ENCODE peak calls at places on chromosomes 12 and 14, in four cellular contexts. L, N, K and C are unnamed samples.

GRCh38 chr12:65121049-65121955 is at the start of gene WIF1:
- DNase-seq in L (no peak), K (no peak), N (no peak), C (peak)

GRCh38 chr12:132494294-132495164 is 4.6 kb downstream of the FBRSL1 start:
- DNase-seq in K (no peak), L (no peak), N (peak), C (no peak)

GRCh38 chr14:23066855-23067744 is 9.8 kb upstream of the CDH24 start:
- DNase-seq in L (no peak), N (no peak), K (no peak), C (no peak)

GRCh38 chr14:26163761-26164160 is 434.1 kb downstream of the NOVA1 start:
- DNase-seq in K (no peak), L (peak), N (no peak), C (peak)

GRCh38 chr12:1457901-1458300 is 136.5 kb downstream of the FBXL14 start:
- DNase-seq in K (no peak), L (no peak), N (no peak), C (no peak)

GRCh38 chr14:99065551-99065950 is 206.4 kb downstream of the BCL11B start:
- DNase-seq in L (no peak), N (no peak), K (no peak), C (no peak)

GRCh38 chr14:70011098-70011497 is 131.9 kb downstream of the SMOC1 start:
- DNase-seq in N (no peak), K (no peak), L (no peak), C (no peak)

GRCh38 chr14:104175811-104176210 is 37.4 kb downstream of the KIF26A start:
- DNase-seq in L (no peak), K (no peak), N (no peak), C (no peak)

GRCh38 chr12:72264548-72265175 is 7.5 kb upstream of the TRHDE start:
- DNase-seq in L (peak), N (peak), K (no peak), C (no peak)

GRCh38 chr12:43937947-43938346 is 102.1 kb downstream of the TMEM117 start:
- DNase-seq in N (peak), K (no peak), L (peak), C (peak)

GRCh38 chr14:38521591-38521990 is 265.7 kb upstream of the CLEC14A start:
- DNase-seq in L (no peak), N (no peak), K (no peak), C (no peak)

GRCh38 chr14:96145116-96145864 is 59.3 kb upstream of the BDKRB2 start:
- DNase-seq in K (no peak), N (no peak), L (no peak), C (no peak)

GRCh38 chr14:56333361-56334279 is 215.4 kb downstream of the PELI2 start:
- DNase-seq in N (no peak), K (no peak), L (peak), C (peak)

GRCh38 chr14:35533357-35534129 is 421 bp upstream of the INSM2 start:
- DNase-seq in L (peak), N (peak), K (no peak), C (peak)

GRCh38 chr12:54429014-54429471 is 10.0 kb upstream of the ITGA5 start:
- DNase-seq in N (no peak), L (peak), K (no peak), C (no peak)

GRCh38 chr12:62632521-62632920 is 165.9 kb downstream of the MON2 start:
- DNase-seq in K (no peak), L (peak), N (no peak), C (no peak)

GRCh38 chr12:68831272-68831671 is 23.3 kb downstream of the MDM2 start:
- DNase-seq in N (no peak), L (no peak), K (no peak), C (no peak)

DNA sequence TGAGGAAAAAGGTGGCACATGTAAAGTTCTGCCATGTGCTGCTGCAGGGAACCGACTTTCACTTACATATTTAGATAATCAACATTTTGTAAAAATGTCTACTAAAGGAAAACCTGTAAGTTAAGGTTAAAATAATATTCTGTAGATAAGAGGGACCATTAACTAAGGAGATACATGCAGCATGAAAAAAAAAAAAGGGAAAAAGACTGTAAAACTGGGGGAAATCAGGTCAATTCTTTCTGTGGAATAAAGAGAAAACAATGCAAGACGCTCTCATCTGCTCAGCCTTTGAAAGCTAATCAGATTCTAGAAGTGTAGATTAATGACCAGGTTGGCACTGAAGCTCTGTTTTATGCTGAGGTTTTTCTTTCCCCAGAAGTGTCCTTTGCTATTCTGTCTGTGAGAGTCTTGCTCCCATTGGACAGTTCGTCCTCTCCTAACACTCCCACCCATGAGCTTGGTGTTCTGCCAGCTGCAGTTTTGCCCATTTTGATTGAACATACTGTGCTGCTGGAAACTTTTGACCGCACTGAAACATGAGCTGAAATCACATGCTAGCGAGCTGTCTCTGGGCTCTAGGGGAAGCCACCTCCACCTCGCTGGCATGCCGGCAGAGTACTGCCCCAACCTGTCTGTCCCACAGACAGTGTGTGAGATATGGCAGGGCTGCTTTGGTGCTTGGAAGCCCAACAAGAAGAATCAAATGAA is 39.7 kb downstream of the PPTC7 start:
- DNase-seq in K (peak), N (no peak), L (no peak), C (no peak)
- TF ChIP-seq RAD21 in K (no peak), N (no peak), L (no peak), C (no peak)

DNA sequence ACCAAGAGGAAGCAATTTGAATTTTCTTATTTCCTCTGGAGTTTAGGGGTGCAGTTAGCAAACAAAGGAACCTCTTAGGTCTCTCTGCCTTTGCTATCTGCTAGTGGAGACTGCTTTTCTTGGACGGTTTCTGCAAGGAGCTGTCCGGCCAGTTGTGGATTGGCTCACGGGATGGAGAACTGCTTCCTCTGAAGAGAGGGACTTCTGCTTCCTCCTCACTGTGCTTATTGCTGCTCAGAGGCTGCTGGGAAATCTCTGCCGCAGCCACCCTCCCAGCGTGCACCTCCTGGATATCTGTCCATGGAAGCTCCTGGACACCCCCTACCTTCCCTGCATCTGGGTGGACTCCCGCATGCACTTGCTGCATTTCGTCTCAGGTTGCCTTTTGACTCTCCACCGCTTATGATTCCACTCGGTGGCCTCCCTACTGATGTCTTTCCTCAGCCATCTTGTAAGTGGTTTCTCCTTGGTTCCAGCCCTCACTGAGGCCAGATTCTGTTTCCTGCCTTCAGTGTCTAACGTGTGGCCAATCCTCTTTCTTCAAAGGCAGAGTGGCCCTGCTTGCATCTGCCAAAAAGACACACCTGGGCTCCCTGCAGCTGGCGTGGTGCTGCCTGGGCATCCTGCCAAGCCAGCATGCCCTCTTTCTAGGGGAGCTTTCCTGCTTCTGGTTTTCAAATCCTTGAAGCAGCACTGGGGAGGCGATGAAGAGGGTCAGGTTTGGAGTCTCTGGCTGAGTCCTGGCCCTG is 187.3 kb downstream of the CHST11 start:
- DNase-seq in K (peak), L (no peak), N (no peak), C (no peak)
- H3K4me3 ChIP-seq in K (peak), L (no peak), N (no peak), C (no peak)

GRCh38 chr12:7058850-7059249 is 1.7 kb upstream of the C1S start:
- DNase-seq in N (no peak), K (no peak), L (no peak), C (no peak)

GRCh38 chr12:7061596-7061995 is 1.1 kb downstream of the C1S start:
- DNase-seq in L (peak), N (no peak), K (no peak), C (no peak)

GRCh38 chr12:7059780-7060179 is 738 bp upstream of the C1S start:
- DNase-seq in L (no peak), K (no peak), N (no peak), C (no peak)

GRCh38 chr12:7061138-7061537 is 620 bp downstream of the C1S start:
- DNase-seq in N (no peak), K (no peak), L (no peak), C (no peak)

DNA sequence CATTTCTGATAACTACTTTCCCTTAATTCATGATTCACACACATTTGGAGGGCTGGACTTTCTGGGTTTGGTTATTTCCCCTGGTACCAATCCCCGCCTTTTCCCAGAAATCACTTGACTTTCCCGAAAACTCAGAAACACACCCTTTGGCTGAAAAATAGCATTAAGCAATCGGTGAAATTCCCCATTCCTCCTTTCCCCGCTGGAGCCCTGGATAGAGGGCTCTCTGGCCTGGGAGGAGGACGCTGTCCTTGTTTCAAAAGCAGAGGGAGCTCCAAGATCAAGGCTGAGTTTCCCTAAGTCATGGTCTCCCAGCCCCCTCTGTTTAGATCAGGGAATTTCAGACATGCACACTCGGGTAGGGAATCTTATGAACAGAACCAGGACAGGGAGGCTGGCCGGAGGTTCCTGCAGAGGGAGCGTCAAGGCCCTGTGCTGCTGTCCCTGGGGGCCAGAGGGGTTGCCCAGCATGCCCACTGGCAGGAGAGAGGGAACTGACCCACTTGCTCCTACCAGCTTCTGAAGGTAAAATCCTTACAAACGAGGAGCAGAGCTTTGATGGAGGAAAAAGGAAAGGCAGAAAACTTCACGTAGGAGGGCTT is at the start of gene C1S:
- DNase-seq in L (peak), K (no peak), N (peak), C (peak)
- TF ChIP-seq MYC in L (no peak), K (no peak), N (no peak), C (no peak)

DNA sequence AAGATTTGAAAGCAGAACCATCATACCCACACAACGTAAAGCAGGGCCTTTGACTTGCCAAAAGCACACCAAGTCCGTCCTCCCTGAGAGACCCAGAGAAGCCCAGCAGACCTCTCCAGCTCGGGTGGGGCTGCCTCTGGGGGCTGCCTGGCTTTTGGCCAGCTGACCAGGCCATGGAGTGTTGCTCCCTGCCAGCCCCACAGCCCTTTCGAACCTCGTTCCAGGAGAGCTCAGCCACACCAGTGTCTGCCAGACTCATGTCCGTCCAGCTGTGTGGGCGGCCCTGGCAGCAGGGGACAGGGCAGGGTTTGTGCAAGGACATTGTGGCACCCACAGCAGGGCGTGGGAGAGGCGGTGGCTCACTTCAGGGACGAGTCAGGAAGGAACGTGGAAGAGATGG is 22.6 kb upstream of the IRF2BPL start:
- DNase-seq in L (no peak), K (no peak), N (no peak), C (no peak)
- TF ChIP-seq RAD21 in L (no peak), K (no peak), N (no peak), C (no peak)

GRCh38 chr12:46388427-46388992 is 15.9 kb upstream of the SLC38A2 start:
- DNase-seq in L (no peak), K (peak), N (no peak), C (no peak)

GRCh38 chr12:46387697-46388096 is 15.1 kb upstream of the SLC38A2 start:
- DNase-seq in K (no peak), N (no peak), L (no peak), C (no peak)

GRCh38 chr12:46385439-46385838 is 12.9 kb upstream of the SLC38A2 start:
- DNase-seq in L (peak), N (no peak), K (no peak), C (peak)

GRCh38 chr12:46386360-46386867 is 13.8 kb upstream of the SLC38A2 start:
- DNase-seq in K (no peak), N (no peak), L (peak), C (peak)

GRCh38 chr12:46386877-46387629 is 14.5 kb upstream of the SLC38A2 start:
- DNase-seq in N (no peak), L (no peak), K (no peak), C (peak)
- H3K4me3 ChIP-seq in N (no peak), L (peak), K (peak), C (peak)

GRCh38 chr12:34218193-34219045 is 196.1 kb downstream of the ALG10 start:
- DNase-seq in K (peak), L (peak), N (peak), C (peak)
- TF ChIP-seq MYC in K (no peak), L (no peak), N (no peak), C (no peak)

GRCh38 chr12:63937381-63938168 is 93.1 kb downstream of the SRGAP1 start:
- DNase-seq in L (no peak), K (no peak), N (no peak), C (no peak)
- TF ChIP-seq RAD21 in L (no peak), K (no peak), N (no peak), C (no peak)

GRCh38 chr12:57475271-57476161 is 4.2 kb downstream of the ARHGAP9 start:
- DNase-seq in K (no peak), L (no peak), N (no peak), C (no peak)
- H3K4me3 ChIP-seq in K (peak), L (peak), N (no peak), C (no peak)

DNA sequence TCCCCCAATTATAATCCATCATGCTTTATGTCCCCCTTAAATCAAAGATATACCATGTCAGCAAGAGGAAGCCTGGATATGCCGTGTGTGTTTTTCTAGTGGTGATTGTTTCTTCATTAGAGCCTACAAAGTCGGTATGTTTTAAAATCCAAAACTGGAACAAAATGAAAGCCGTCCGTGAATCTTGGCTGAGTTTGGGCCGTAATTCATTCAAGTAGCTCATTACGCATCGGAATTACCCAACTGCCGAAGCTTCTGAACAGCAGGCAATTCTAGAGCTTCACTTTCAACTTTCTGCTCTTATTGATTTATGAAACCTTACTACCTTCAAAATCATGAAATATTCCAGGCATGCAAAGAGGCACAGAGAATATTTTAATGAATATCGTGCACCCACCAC is 224.7 kb downstream of the AACS start:
- DNase-seq in N (no peak), K (no peak), L (no peak), C (no peak)
- TF ChIP-seq MYC in N (no peak), K (no peak), L (no peak), C (no peak)

DNA sequence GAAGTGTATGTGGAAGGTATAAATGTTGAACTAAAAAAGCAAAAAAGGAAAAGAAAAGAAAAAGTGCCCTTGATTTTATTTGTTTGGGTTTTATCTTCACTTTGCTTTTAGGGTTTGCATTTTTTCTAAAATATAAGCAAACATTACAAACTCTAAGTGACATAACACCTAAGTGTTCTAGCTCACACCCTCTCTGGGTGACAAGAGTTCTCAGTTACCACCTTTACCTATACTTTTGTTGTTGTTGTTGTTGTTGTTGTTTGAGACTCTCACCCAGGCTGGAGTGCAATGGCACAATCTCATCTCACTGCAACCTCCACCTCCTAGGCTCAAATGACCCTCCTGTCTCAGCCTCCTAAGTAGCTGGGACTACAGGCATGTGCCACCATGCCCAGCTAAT is 13.0 kb downstream of the KLRG1 start:
- DNase-seq in K (no peak), N (no peak), L (no peak), C (no peak)
- TF ChIP-seq RAD21 in K (no peak), N (no peak), L (no peak), C (no peak)